ENCODE peak calls at places on chromosomes 2 and 18, in four cellular contexts. H, X, W and U are unnamed samples.

GRCh38 chr2:169732583-169733358 is 861 bp upstream of the KLHL23 start:
- DNase-seq in W (no peak), X (no peak), H (no peak), U (no peak)

GRCh38 chr2:64888591-64889309 is 100.4 kb upstream of the SLC1A4 start:
- DNase-seq in W (no peak), H (no peak), X (no peak), U (no peak)

GRCh38 chr18:50284226-50284885 is 3.0 kb upstream of the MBD1 start:
- DNase-seq in X (no peak), H (no peak), W (no peak), U (no peak)

GRCh38 chr18:23853448-23854210 is 160.9 kb upstream of the TTC39C start:
- DNase-seq in X (no peak), H (no peak), W (no peak), U (no peak)

GRCh38 chr2:110858135-110858737 is 125.9 kb downstream of the ACOXL start:
- DNase-seq in X (no peak), H (no peak), W (peak; percentile 69), U (peak; percentile 86)

GRCh38 chr18:44938396-44939036 is 257.8 kb downstream of the SETBP1 start:
- DNase-seq in X (no peak), H (no peak), W (no peak), U (no peak)

GRCh38 chr2:126880262-126880800 is 18.4 kb upstream of the TEX51 start:
- DNase-seq in H (peak; percentile 39), X (peak; percentile 24), W (no peak), U (no peak)

GRCh38 chr2:8144131-8144631 is 537.7 kb upstream of the ID2 start:
- DNase-seq in H (no peak), X (no peak), W (no peak), U (no peak)

GRCh38 chr2:44852594-44852993 is 88.9 kb upstream of the SIX3 start:
- DNase-seq in W (no peak), X (no peak), H (no peak), U (no peak)

GRCh38 chr2:205474746-205475145 is 207.6 kb upstream of the NRP2 start:
- DNase-seq in H (no peak), X (no peak), W (no peak), U (no peak)

GRCh38 chr18:35535297-35535696 is 37.5 kb upstream of the INO80C start:
- DNase-seq in X (no peak), H (no peak), W (no peak), U (no peak)

DNA sequence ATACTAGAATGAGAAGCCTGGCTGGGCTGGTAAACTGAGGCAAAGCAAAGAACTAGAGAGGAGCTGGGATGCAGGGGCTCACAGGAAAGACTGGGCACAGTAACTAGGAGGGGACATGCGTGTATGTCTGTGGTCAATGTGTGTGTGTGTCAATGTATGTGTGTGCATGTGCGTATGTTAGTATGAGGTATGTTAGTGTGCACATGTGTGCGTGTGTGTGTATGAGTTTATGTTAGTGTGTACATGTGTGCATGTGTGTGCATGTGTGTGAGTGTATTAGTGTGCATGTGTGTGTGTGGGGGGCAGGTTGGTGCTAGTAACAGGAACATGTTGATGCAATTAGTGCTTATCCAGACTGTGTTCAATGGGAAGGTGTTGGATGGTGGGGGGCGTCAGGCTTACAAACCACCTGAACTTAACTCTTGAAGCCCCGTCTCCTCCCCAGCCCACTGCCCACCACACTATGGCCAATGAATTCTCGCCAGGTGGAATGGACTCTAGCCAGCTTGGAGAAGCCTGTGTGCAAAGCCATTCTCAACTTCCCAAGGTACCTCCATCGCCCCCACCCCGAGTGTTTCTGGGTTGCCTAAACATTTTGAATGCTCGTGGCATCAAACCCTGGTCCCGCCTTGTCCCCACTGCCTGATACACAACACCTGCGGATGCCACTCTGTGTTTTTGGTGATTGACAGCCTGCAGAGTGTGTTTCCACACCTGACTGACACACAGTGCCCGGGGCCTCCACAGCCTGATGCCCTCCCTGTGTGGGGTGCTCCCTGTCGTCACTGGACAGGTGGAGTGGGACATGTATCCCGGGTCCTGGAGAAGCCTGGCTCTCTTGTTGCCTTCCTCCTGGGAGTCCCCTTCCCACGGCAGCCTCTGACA is 90.1 kb upstream of the ASB18 start:
- DNase-seq in W (no peak), X (peak; percentile 34), H (no peak), U (no peak)
- H3K4me1 ChIP-seq in W (peaks cover 2% of the 10 kb centered on the region), X (no peaks in the 10 kb centered on the region), H (no peaks in the 10 kb centered on the region), U (no peaks in the 10 kb centered on the region)

GRCh38 chr2:134119117-134119671 is 134.7 kb upstream of the MGAT5 start:
- DNase-seq in W (no peak), X (no peak), H (no peak), U (no peak)
- H3K27ac ChIP-seq in W (peak overlapping the region; percentile 64), X (no peak overlapping the region), H (peak overlapping the region; percentile 86), U (peak overlapping the region; percentile 9)

GRCh38 chr2:143139835-143140393 is 10.7 kb downstream of the ARHGAP15 start:
- DNase-seq in X (no peak), W (no peak), H (no peak), U (no peak)
- H3K4me3 ChIP-seq in X (no peak overlapping the region), W (no peak overlapping the region), H (no peak overlapping the region), U (peak overlapping the region; percentile 15)

GRCh38 chr2:181142514-181142913 is 162.1 kb downstream of the UBE2E3 start:
- DNase-seq in X (no peak), H (no peak), W (no peak), U (no peak)

GRCh38 chr2:181140414-181140813 is 160.0 kb downstream of the UBE2E3 start:
- DNase-seq in X (no peak), W (no peak), H (no peak), U (no peak)

GRCh38 chr2:181143790-181144300 is 163.4 kb downstream of the UBE2E3 start:
- DNase-seq in H (no peak), X (no peak), W (no peak), U (peak; percentile 63)

GRCh38 chr2:181138816-181139215 is 158.4 kb downstream of the UBE2E3 start:
- DNase-seq in X (no peak), H (no peak), W (no peak), U (no peak)

GRCh38 chr2:181141676-181142075 is 161.3 kb downstream of the UBE2E3 start:
- DNase-seq in W (no peak), X (no peak), H (no peak), U (no peak)
- H3K4me1 ChIP-seq in W (peaks cover 73% of the 10 kb centered on the region), X (peaks cover 4% of the 10 kb centered on the region), H (no peaks in the 10 kb centered on the region), U (peaks cover 77% of the 10 kb centered on the region)

DNA sequence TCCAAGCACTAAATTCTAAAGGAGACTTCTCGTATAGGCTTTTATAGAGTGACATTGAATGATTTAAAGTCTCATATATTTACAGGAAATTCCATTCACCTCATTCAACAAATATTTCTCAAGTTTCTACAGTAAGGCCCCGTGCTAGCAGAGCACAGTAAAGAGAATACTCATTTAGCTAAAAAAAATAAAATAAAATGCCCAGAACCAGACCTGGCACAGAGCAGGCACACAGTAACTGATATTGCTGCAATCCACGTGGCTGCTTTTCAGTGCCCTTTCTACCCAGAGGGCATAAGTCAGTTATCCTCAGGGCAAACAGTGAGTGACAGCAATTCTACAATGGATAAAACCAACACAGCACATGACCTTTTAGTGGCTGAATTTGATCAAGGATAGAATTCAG is 52.6 kb downstream of the SUMO1 start:
- DNase-seq in H (no peak), X (no peak), W (no peak), U (no peak)
- H3K27ac ChIP-seq in H (no peak overlapping the region), X (peak overlapping the region; percentile 26), W (no peak overlapping the region), U (no peak overlapping the region)

GRCh38 chr2:38076250-38076709 is 329 bp upstream of the CYP1B1 start:
- DNase-seq in H (peak; percentile 92), W (no peak), X (no peak), U (no peak)
- H3K4me3 ChIP-seq in H (peak overlapping the region; percentile 64), W (no peak overlapping the region), X (peak overlapping the region; percentile 33), U (no peak overlapping the region)

DNA sequence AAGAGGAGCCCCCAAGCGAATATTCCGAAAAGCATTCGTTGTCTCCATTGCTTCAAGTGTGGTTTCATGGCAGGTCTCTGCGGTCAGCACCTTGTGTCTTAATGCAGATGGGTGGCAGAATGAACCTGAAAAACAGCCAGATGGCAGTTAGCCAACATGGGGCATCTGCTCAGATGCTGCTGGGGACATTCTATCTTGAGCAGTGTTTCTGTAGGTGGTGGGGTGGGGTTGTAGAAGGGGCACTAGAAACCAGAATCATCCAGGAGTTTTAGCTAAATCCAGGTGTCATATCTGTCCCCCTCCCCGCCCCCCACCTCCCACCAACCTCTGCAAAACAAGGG is 42.1 kb downstream of the ST6GAL2 start:
- DNase-seq in H (no peak), X (no peak), W (no peak), U (no peak)
- H3K4me1 ChIP-seq in H (no peaks in the 10 kb centered on the region), X (no peaks in the 10 kb centered on the region), W (no peaks in the 10 kb centered on the region), U (no peaks in the 10 kb centered on the region)

DNA sequence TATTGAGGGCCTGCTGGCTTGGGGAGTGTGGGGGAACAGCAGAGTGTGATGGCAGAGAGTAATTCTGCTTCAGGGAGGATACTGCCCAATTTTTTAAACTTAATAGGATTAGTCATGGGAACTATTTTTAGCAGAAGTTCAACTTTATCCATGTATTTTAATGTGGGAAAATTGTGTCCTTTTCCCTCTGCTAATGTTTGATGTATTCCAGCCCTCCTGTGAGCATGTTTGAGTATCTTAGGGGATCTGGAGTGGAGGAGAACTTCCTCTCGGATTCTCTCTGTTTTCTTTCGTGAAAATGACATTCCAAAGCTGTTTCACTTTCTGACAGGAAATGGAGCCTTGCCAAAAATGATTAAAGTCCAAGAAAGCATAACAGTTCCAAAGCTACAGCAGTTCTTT is 418.4 kb upstream of the ZEB2 start:
- DNase-seq in X (no peak), W (no peak), H (no peak), U (no peak)
- H3K27ac ChIP-seq in X (peak overlapping the region; percentile 63), W (no peak overlapping the region), H (peak overlapping the region; percentile 65), U (no peak overlapping the region)

DNA sequence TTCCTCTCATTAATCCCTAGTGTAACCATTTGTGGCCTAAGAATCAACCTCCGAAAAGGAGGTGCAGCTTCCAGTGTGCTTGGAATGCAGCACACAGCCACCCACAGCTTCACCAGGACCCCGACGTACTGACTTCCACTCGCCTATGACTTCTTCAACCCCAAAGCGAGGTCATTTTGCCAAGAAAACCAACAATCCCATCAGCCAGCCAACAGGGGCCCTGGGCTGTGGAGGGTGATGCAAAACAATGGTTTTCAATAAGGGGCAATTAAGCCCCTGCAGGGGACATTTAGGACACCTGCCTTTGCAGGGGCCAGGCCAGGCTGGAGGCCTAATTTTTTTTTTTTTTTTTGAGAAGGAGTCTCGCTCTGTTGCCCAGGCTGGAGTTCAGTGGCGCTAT is 158.1 kb upstream of the SKOR2 start:
- DNase-seq in X (no peak), H (no peak), W (no peak), U (no peak)
- H3K4me3 ChIP-seq in X (no peak overlapping the region), H (no peak overlapping the region), W (no peak overlapping the region), U (no peak overlapping the region)